ENCODE peak calls at places on chromosomes 12 and 14, in nine cellular contexts. One of them, this sample, is unnamed.

GRCh38 chr14:102630405-102630804 is 38.0 kb downstream of the RCOR1 start:
- DNase-seq in kidney: no peak
- DNase-seq in heart right ventricle: no peak
- DNase-seq in astrocyte: no peak
- DNase-seq in IMR-90: no peak
- DNase-seq in effector memory CD4-positive, alpha-beta T cell: no peak
- DNase-seq in lower lobe of right lung: no peak
- DNase-seq in adrenal gland: no peak
- DNase-seq in tibial nerve: no peak
- DNase-seq in this sample: no peak

GRCh38 chr12:11727133-11727664 is 77.7 kb downstream of the ETV6 start:
- DNase-seq in astrocyte: no peak
- DNase-seq in heart right ventricle: no peak
- DNase-seq in IMR-90: no peak
- DNase-seq in tibial nerve: no peak
- DNase-seq in lower lobe of right lung: no peak
- DNase-seq in adrenal gland: no peak
- DNase-seq in effector memory CD4-positive, alpha-beta T cell: peak; percentile 25
- DNase-seq in kidney: no peak
- DNase-seq in this sample: no peak

GRCh38 chr12:106254724-106255123 is 6.9 kb upstream of the CKAP4 start:
- DNase-seq in IMR-90: no peak
- DNase-seq in tibial nerve: no peak
- DNase-seq in kidney: no peak
- DNase-seq in effector memory CD4-positive, alpha-beta T cell: no peak
- DNase-seq in astrocyte: no peak
- DNase-seq in lower lobe of right lung: no peak
- DNase-seq in heart right ventricle: no peak
- DNase-seq in adrenal gland: no peak
- DNase-seq in this sample: no peak

GRCh38 chr14:92944976-92945375 is 22.0 kb downstream of the CHGA start:
- DNase-seq in kidney: peak; percentile 65
- DNase-seq in tibial nerve: no peak
- DNase-seq in lower lobe of right lung: no peak
- DNase-seq in adrenal gland: no peak
- DNase-seq in effector memory CD4-positive, alpha-beta T cell: no peak
- DNase-seq in astrocyte: no peak
- DNase-seq in heart right ventricle: no peak
- DNase-seq in IMR-90: no peak
- DNase-seq in this sample: no peak

GRCh38 chr12:52926596-52927241 is 21.8 kb upstream of the KRT8 start:
- DNase-seq in astrocyte: no peak
- DNase-seq in lower lobe of right lung: no peak
- DNase-seq in kidney: no peak
- DNase-seq in effector memory CD4-positive, alpha-beta T cell: no peak
- DNase-seq in adrenal gland: no peak
- DNase-seq in IMR-90: no peak
- DNase-seq in tibial nerve: no peak
- DNase-seq in heart right ventricle: no peak
- DNase-seq in this sample: no peak

GRCh38 chr12:67080637-67081036 is 188.5 kb upstream of the CAND1 start:
- DNase-seq in kidney: no peak
- DNase-seq in lower lobe of right lung: no peak
- DNase-seq in IMR-90: no peak
- DNase-seq in astrocyte: no peak
- DNase-seq in tibial nerve: no peak
- DNase-seq in adrenal gland: no peak
- DNase-seq in heart right ventricle: no peak
- DNase-seq in effector memory CD4-positive, alpha-beta T cell: no peak
- DNase-seq in this sample: no peak

GRCh38 chr12:82866946-82867345 is 180.2 kb downstream of the TMTC2 start:
- DNase-seq in IMR-90: no peak
- DNase-seq in tibial nerve: no peak
- DNase-seq in heart right ventricle: no peak
- DNase-seq in lower lobe of right lung: no peak
- DNase-seq in effector memory CD4-positive, alpha-beta T cell: no peak
- DNase-seq in astrocyte: no peak
- DNase-seq in kidney: no peak
- DNase-seq in adrenal gland: no peak
- DNase-seq in this sample: no peak

GRCh38 chr12:92028039-92028709 is 117.5 kb downstream of the BTG1 start:
- DNase-seq in adrenal gland: no peak
- DNase-seq in effector memory CD4-positive, alpha-beta T cell: no peak
- DNase-seq in astrocyte: peak; percentile 64
- DNase-seq in kidney: no peak
- DNase-seq in heart right ventricle: no peak
- DNase-seq in IMR-90: no peak
- DNase-seq in tibial nerve: no peak
- DNase-seq in lower lobe of right lung: no peak
- DNase-seq in this sample: no peak

GRCh38 chr12:52191841-52192791 is at the start of gene KRT80:
- DNase-seq in kidney: peak; percentile 96
- DNase-seq in lower lobe of right lung: peak; percentile 87
- DNase-seq in astrocyte: peak; percentile 99
- DNase-seq in adrenal gland: peak; percentile 98
- DNase-seq in effector memory CD4-positive, alpha-beta T cell: no peak
- DNase-seq in heart right ventricle: peak; percentile 83
- DNase-seq in tibial nerve: peak; percentile 76
- DNase-seq in IMR-90: peak; percentile 99
- DNase-seq in this sample: peak; percentile 90

GRCh38 chr12:85823436-85824179 is 12.6 kb downstream of the RASSF9 start:
- DNase-seq in lower lobe of right lung: no peak
- DNase-seq in tibial nerve: no peak
- DNase-seq in astrocyte: peak; percentile 89
- DNase-seq in adrenal gland: no peak
- DNase-seq in effector memory CD4-positive, alpha-beta T cell: no peak
- DNase-seq in heart right ventricle: no peak
- DNase-seq in kidney: no peak
- DNase-seq in IMR-90: peak; percentile 42
- DNase-seq in this sample: no peak

GRCh38 chr12:66044731-66045130 is 85.8 kb downstream of the LLPH start:
- DNase-seq in heart right ventricle: no peak
- DNase-seq in effector memory CD4-positive, alpha-beta T cell: no peak
- DNase-seq in adrenal gland: no peak
- DNase-seq in tibial nerve: no peak
- DNase-seq in astrocyte: peak; percentile 58
- DNase-seq in lower lobe of right lung: no peak
- DNase-seq in kidney: no peak
- DNase-seq in IMR-90: peak; percentile 63
- DNase-seq in this sample: no peak

GRCh38 chr12:63802012-63802608 is 22.4 kb downstream of the RXYLT1 start:
- DNase-seq in adrenal gland: no peak
- DNase-seq in IMR-90: peak; percentile 25
- DNase-seq in lower lobe of right lung: no peak
- DNase-seq in tibial nerve: no peak
- DNase-seq in astrocyte: no peak
- DNase-seq in kidney: no peak
- DNase-seq in effector memory CD4-positive, alpha-beta T cell: no peak
- DNase-seq in heart right ventricle: no peak
- DNase-seq in this sample: no peak

DNA sequence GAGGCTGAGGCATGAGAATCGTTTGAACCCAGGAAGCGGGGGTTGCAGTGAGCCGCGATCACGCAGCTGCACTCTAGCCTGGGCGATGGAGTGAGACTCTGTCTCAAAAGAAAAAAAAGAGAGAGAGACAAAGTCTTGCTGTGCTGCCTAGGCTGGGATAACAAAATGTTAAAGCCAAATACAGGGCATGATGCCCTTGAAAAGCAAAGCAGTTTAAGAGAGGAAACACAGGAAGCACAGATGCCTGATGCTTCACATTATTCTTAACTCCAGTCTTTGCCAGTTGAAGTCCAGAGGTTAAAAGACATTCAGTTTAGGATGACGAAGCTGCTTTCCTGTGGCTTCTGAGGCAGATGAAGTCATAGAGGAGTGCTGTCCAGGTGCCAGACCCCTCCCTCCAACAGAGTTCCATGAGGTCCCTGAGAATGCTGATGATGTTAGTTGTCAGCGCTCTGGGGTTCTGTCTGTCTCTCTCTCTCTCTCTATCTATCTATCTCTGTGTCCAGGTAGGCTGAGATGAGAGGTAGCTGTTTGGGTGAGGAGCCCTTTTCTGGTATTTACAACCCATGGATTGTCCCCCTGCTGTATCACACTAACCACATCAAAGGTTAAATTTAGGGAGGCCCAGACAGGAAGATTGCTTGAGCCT is 4.9 kb upstream of the MRPL52 start:
- DNase-seq in IMR-90: peak; percentile 98
- DNase-seq in astrocyte: peak; percentile 97
- DNase-seq in effector memory CD4-positive, alpha-beta T cell: no peak
- DNase-seq in kidney: no peak
- DNase-seq in heart right ventricle: no peak
- DNase-seq in adrenal gland: no peak
- DNase-seq in tibial nerve: no peak
- DNase-seq in lower lobe of right lung: no peak
- DNase-seq in this sample: no peak
- H3K27ac ChIP-seq in IMR-90: peak overlapping the region; percentile 73
- H3K27ac ChIP-seq in astrocyte: peak overlapping the region; percentile 78
- H3K27ac ChIP-seq in effector memory CD4-positive, alpha-beta T cell: no peak overlapping the region
- H3K27ac ChIP-seq in kidney: no peak overlapping the region
- H3K27ac ChIP-seq in heart right ventricle: no peak overlapping the region
- H3K27ac ChIP-seq in adrenal gland: no peak overlapping the region
- H3K27ac ChIP-seq in tibial nerve: no peak overlapping the region
- H3K27ac ChIP-seq in lower lobe of right lung: no peak overlapping the region
- H3K27ac ChIP-seq in this sample: no peak overlapping the region

GRCh38 chr12:125954362-125954761 is 889.1 kb downstream of the AACS start:
- DNase-seq in lower lobe of right lung: no peak
- DNase-seq in astrocyte: no peak
- DNase-seq in heart right ventricle: no peak
- DNase-seq in kidney: no peak
- DNase-seq in IMR-90: no peak
- DNase-seq in tibial nerve: no peak
- DNase-seq in effector memory CD4-positive, alpha-beta T cell: no peak
- DNase-seq in adrenal gland: no peak
- DNase-seq in this sample: no peak
- H3K9me3 ChIP-seq in lower lobe of right lung: no peaks in the 10 kb centered on the region
- H3K9me3 ChIP-seq in astrocyte: no peaks in the 10 kb centered on the region
- H3K9me3 ChIP-seq in heart right ventricle: peaks cover 3% of the 10 kb centered on the region
- H3K9me3 ChIP-seq in kidney: no peaks in the 10 kb centered on the region
- H3K9me3 ChIP-seq in IMR-90: peaks cover 32% of the 10 kb centered on the region
- H3K9me3 ChIP-seq in tibial nerve: no peaks in the 10 kb centered on the region
- H3K9me3 ChIP-seq in effector memory CD4-positive, alpha-beta T cell: no peaks in the 10 kb centered on the region
- H3K9me3 ChIP-seq in adrenal gland: no peaks in the 10 kb centered on the region
- H3K9me3 ChIP-seq in this sample: no peaks in the 10 kb centered on the region

GRCh38 chr14:71319646-71320045 is 412.4 kb downstream of the PCNX1 start:
- DNase-seq in IMR-90: peak; percentile 36
- DNase-seq in effector memory CD4-positive, alpha-beta T cell: no peak
- DNase-seq in astrocyte: no peak
- DNase-seq in lower lobe of right lung: no peak
- DNase-seq in tibial nerve: no peak
- DNase-seq in heart right ventricle: no peak
- DNase-seq in adrenal gland: no peak
- DNase-seq in kidney: no peak
- DNase-seq in this sample: no peak
- H3K27ac ChIP-seq in IMR-90: no peak overlapping the region
- H3K27ac ChIP-seq in effector memory CD4-positive, alpha-beta T cell: peak overlapping the region; percentile 50
- H3K27ac ChIP-seq in astrocyte: peak overlapping the region; percentile 29
- H3K27ac ChIP-seq in lower lobe of right lung: peak overlapping the region; percentile 98
- H3K27ac ChIP-seq in tibial nerve: peak overlapping the region; percentile 99
- H3K27ac ChIP-seq in heart right ventricle: no peak overlapping the region
- H3K27ac ChIP-seq in adrenal gland: peak overlapping the region; percentile 95
- H3K27ac ChIP-seq in kidney: peak overlapping the region; percentile 27
- H3K27ac ChIP-seq in this sample: peak overlapping the region; percentile 96

GRCh38 chr12:132290203-132290540 is 39.2 kb downstream of the GALNT9 start:
- DNase-seq in lower lobe of right lung: peak; percentile 38
- DNase-seq in heart right ventricle: no peak
- DNase-seq in astrocyte: no peak
- DNase-seq in adrenal gland: no peak
- DNase-seq in tibial nerve: no peak
- DNase-seq in kidney: peak; percentile 54
- DNase-seq in IMR-90: no peak
- DNase-seq in effector memory CD4-positive, alpha-beta T cell: no peak
- DNase-seq in this sample: no peak
- H3K9me3 ChIP-seq in lower lobe of right lung: no peaks in the 10 kb centered on the region
- H3K9me3 ChIP-seq in heart right ventricle: no peaks in the 10 kb centered on the region
- H3K9me3 ChIP-seq in astrocyte: peaks cover 13% of the 10 kb centered on the region
- H3K9me3 ChIP-seq in adrenal gland: no peaks in the 10 kb centered on the region
- H3K9me3 ChIP-seq in tibial nerve: no peaks in the 10 kb centered on the region
- H3K9me3 ChIP-seq in kidney: no peaks in the 10 kb centered on the region
- H3K9me3 ChIP-seq in IMR-90: peaks cover 22% of the 10 kb centered on the region
- H3K9me3 ChIP-seq in effector memory CD4-positive, alpha-beta T cell: no peaks in the 10 kb centered on the region
- H3K9me3 ChIP-seq in this sample: no peaks in the 10 kb centered on the region

GRCh38 chr12:108191938-108192337 is 62.9 kb downstream of the WSCD2 start:
- DNase-seq in effector memory CD4-positive, alpha-beta T cell: no peak
- DNase-seq in adrenal gland: no peak
- DNase-seq in tibial nerve: no peak
- DNase-seq in kidney: no peak
- DNase-seq in heart right ventricle: no peak
- DNase-seq in lower lobe of right lung: no peak
- DNase-seq in IMR-90: no peak
- DNase-seq in astrocyte: no peak
- DNase-seq in this sample: no peak
- H3K27ac ChIP-seq in effector memory CD4-positive, alpha-beta T cell: no peak overlapping the region
- H3K27ac ChIP-seq in adrenal gland: no peak overlapping the region
- H3K27ac ChIP-seq in tibial nerve: peak overlapping the region; percentile 50
- H3K27ac ChIP-seq in kidney: no peak overlapping the region
- H3K27ac ChIP-seq in heart right ventricle: no peak overlapping the region
- H3K27ac ChIP-seq in lower lobe of right lung: no peak overlapping the region
- H3K27ac ChIP-seq in IMR-90: no peak overlapping the region
- H3K27ac ChIP-seq in astrocyte: no peak overlapping the region
- H3K27ac ChIP-seq in this sample: no peak overlapping the region

DNA sequence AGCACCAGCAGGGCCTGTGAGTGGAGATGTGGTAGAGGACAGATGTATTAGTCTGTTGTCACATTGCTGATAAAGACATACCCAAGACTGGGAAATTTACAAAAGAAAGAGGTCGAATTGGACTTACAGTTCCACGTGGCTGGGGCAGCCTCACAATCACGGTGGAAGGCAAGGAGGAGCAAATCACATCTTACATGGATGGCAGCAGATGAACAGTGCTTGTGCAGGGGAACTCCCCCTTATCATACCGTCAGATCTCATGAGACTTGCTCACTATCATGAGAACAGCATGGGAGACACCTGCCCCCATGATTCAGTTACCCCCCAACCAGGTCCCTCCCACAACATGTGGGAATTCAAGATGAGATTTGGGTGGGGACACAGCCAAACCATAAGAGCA is 361.9 kb downstream of the VRK1 start:
- DNase-seq in effector memory CD4-positive, alpha-beta T cell: no peak
- DNase-seq in heart right ventricle: no peak
- DNase-seq in kidney: no peak
- DNase-seq in adrenal gland: no peak
- DNase-seq in astrocyte: no peak
- DNase-seq in lower lobe of right lung: no peak
- DNase-seq in IMR-90: no peak
- DNase-seq in tibial nerve: no peak
- DNase-seq in this sample: no peak
- H3K9me3 ChIP-seq in effector memory CD4-positive, alpha-beta T cell: no peaks in the 10 kb centered on the region
- H3K9me3 ChIP-seq in heart right ventricle: no peaks in the 10 kb centered on the region
- H3K9me3 ChIP-seq in kidney: no peaks in the 10 kb centered on the region
- H3K9me3 ChIP-seq in adrenal gland: no peaks in the 10 kb centered on the region
- H3K9me3 ChIP-seq in astrocyte: no peaks in the 10 kb centered on the region
- H3K9me3 ChIP-seq in lower lobe of right lung: no peaks in the 10 kb centered on the region
- H3K9me3 ChIP-seq in IMR-90: peaks cover 46% of the 10 kb centered on the region
- H3K9me3 ChIP-seq in tibial nerve: no peaks in the 10 kb centered on the region
- H3K9me3 ChIP-seq in this sample: no peaks in the 10 kb centered on the region

This sample was measured in upper lobe of right lung.